ENCODE peak calls at places on chromosomes 13 and 19, in four cellular contexts. T is fibroblast of lung, P is PC-3, B is GM23338. K is an unnamed sample.
A peak's percentile ranks its signal among the peaks of the same experiment; 100 is the strongest.

GRCh38 chr13:19681517-19681916 is 48.1 kb downstream of the MPHOSPH8 start:
- DNase-seq in T (no peak), P (no peak), B (peak; percentile 87), K (no peak)

GRCh38 chr13:45167611-45168554 is 33.0 kb downstream of the KCTD4 start:
- DNase-seq in T (peak; percentile 33), P (peak; percentile 95), B (no peak), K (peak; percentile 38)

GRCh38 chr19:5313307-5313706 is 27.3 kb downstream of the PTPRS start:
- DNase-seq in T (no peak), P (no peak), B (no peak), K (no peak)

GRCh38 chr19:5968431-5969373 is 9.2 kb downstream of the RANBP3 start:
- DNase-seq in T (peak; percentile 36), P (no peak), B (peak; percentile 72), K (no peak)

GRCh38 chr13:114099918-114100445 is 32.4 kb downstream of the RASA3 start:
- DNase-seq in T (peak; percentile 59), P (peak; percentile 66), B (peak; percentile 53), K (no peak)

GRCh38 chr19:19554074-19555023 is 16.3 kb downstream of the CILP2 start:
- DNase-seq in T (peak; percentile 36), P (peak; percentile 55), B (peak; percentile 84), K (peak; percentile 53)

GRCh38 chr13:23202383-23202782 is 21.6 kb downstream of the SGCG start:
- DNase-seq in T (peak; percentile 7), P (no peak), B (no peak), K (no peak)

GRCh38 chr19:18029617-18030338 is 21.8 kb downstream of the ARRDC2 start:
- DNase-seq in T (no peak), P (peak; percentile 91), B (no peak), K (peak; percentile 68)

GRCh38 chr13:80244574-80244973 is 96.4 kb downstream of the SPRY2 start:
- DNase-seq in T (no peak), P (no peak), B (no peak), K (no peak)

GRCh38 chr13:110464547-110465343 is 96.8 kb downstream of the RAB20 start:
- DNase-seq in T (no peak), P (no peak), B (no peak), K (no peak)

GRCh38 chr13:102729560-102730275 is 34.9 kb upstream of the METTL21C start:
- DNase-seq in T (peak; percentile 67), P (peak; percentile 74), B (peak; percentile 17), K (no peak)

GRCh38 chr19:9205506-9206113 is 13.8 kb downstream of the OR7D4 start:
- DNase-seq in T (peak; percentile 39), P (peak; percentile 89), B (peak; percentile 79), K (peak; percentile 79)

GRCh38 chr13:25806304-25806974 is 245.4 kb downstream of the SHISA2 start:
- DNase-seq in T (peak; percentile 73), P (peak; percentile 61), B (no peak), K (no peak)

GRCh38 chr19:6066661-6067646 is 43.3 kb downstream of the RFX2 start:
- DNase-seq in T (peak; percentile 92), P (peak; percentile 92), B (peak; percentile 98), K (peak; percentile 95)

GRCh38 chr19:14110650-14111049 is 6.9 kb downstream of the PRKACA start:
- DNase-seq in T (no peak), P (no peak), B (no peak), K (no peak)

GRCh38 chr19:14112809-14113385 is 4.7 kb downstream of the PRKACA start:
- DNase-seq in T (no peak), P (no peak), B (peak; percentile 57), K (no peak)

GRCh38 chr19:14113762-14114414 is 3.7 kb downstream of the PRKACA start:
- DNase-seq in T (no peak), P (peak; percentile 40), B (peak; percentile 57), K (peak; percentile 6)

GRCh38 chr19:14111486-14111885 is 6.1 kb downstream of the PRKACA start:
- DNase-seq in T (no peak), P (no peak), B (no peak), K (no peak)

GRCh38 chr19:14112051-14112808 is 5.3 kb downstream of the PRKACA start:
- DNase-seq in T (no peak), P (no peak), B (peak; percentile 34), K (no peak)
- TF ChIP-seq EZH2 in T (no peak), P (no peak), B (no peak), K (no peak)

DNA sequence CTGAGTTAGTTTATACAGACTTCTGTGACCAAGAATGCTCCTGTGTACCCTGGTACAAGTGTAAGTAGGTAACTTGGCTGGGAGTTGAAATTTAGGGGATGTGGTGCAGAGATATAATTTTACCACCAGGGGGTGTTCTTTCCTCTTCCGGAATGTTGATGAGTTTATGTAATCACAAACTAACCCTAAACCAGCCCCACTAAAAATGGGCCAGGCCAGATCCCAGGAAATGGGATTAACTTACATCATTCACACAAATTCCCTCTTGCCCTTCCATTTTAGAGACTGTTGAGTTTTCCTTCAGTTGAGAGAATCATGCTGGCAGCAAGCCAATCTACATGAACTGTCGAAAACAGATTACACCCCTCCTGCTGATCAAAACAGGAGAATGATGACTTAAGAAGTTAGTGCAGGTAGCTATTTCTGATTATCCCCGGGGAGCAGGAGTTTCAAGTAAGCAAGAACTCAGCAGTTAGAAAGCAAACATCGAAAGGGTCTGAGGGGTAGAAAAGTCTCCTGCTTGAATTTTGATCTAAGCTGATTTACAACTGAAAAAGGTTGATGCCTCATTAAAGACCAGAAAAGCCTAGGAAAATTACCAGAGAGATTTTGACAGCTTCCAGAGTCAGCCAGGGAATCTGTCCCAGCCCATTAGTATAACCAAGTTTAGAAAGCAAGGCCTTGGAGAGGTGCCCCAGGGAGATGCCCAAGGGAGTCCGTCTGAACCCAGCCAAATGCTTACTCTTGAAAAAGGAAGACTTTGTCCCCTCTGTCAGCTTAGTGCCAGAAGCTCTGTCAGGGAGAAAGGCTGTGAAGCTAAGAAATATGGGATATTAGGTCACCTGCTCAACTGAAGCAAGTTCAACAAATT is 32.3 kb upstream of the MED4 start:
- DNase-seq in T (peak; percentile 55), P (peak; percentile 66), B (peak; percentile 88), K (peak; percentile 76)
- TF ChIP-seq CTCF in T (peak; percentile 69), P (peak; percentile 68), B (peak; percentile 79), K (peak; percentile 69)

GRCh38 chr19:1751367-1752008 is 1.8 kb upstream of the ONECUT3 start:
- DNase-seq in T (no peak), P (no peak), B (peak; percentile 11), K (no peak)

GRCh38 chr19:1753730-1754442 is 580 bp downstream of the ONECUT3 start:
- DNase-seq in T (no peak), P (no peak), B (no peak), K (no peak)

GRCh38 chr19:1752757-1753728 is at the start of gene ONECUT3:
- DNase-seq in T (no peak), P (peak; percentile 53), B (no peak), K (peak; percentile 58)

GRCh38 chr19:1750343-1751021 is 2.8 kb upstream of the ONECUT3 start:
- DNase-seq in T (no peak), P (no peak), B (no peak), K (no peak)

DNA sequence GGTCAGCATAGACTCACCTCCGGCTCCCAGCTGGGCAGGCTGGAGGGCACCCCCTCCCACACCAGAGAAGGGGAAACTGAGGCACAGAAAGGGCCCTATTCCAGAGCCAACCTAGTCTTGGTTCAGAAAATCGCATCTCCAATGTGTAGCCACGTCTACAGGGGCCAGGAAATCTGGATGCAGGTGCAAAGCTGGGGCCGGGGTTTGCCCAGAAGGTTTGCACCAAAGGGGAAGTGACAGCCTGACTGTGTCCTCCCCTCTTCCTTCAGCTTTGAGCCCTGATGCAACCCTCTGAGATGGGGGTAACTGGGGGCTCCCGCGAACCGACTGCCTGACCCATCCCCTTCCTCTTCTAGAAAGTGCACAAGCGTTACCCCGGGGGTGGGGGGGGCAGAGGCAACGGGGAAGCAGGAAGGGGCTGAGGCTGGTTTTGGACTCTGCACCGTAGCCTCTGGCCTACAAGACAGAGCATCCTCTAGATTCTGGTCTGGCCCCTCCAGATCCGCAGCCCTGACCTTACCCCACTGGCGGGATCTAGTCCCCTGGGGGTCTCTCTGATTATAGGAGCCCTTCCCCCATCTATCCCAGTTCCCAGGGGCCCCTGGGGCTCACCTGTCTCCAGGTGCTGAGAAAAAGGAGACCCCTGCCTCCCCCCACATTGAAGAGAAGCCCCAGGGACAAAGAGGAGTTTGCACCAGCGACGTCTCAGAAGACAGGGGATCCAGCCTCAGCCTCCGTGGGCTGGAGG is 1.1 kb upstream of the ONECUT3 start:
- DNase-seq in T (no peak), P (no peak), B (peak; percentile 38), K (no peak)
- TF ChIP-seq EZH2 in T (peak; percentile 72), P (no peak), B (peak; percentile 87), K (no peak)

DNA sequence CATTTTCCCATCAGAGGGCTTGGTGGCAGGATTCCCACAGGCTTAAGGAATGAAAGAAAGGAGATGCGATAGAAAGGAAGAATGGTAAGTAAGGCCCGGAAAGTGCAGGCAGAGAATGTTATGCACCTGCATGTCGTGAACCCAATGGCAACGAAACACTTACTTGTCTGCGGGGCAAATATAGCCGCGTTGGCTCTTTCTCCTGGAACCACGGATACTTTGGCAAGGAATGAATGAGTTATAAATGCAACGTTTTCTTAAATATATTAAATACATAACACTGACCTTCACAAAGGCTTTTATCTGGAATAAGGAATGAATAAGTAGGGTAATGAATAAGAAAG is 192.1 kb downstream of the KATNAL1 start:
- DNase-seq in T (no peak), P (no peak), B (no peak), K (no peak)
- TF ChIP-seq CTCF in T (no peak), P (no peak), B (no peak), K (no peak)

GRCh38 chr19:16360738-16361137 is 36.1 kb downstream of the KLF2 start:
- DNase-seq in T (no peak), P (no peak), B (no peak), K (no peak)

GRCh38 chr19:16363133-16363851 is 38.7 kb downstream of the KLF2 start:
- DNase-seq in T (no peak), P (no peak), B (no peak), K (peak; percentile 64)

GRCh38 chr19:16359964-16360363 is 35.3 kb downstream of the KLF2 start:
- DNase-seq in T (no peak), P (no peak), B (no peak), K (no peak)

GRCh38 chr19:16361926-16362325 is 37.3 kb downstream of the KLF2 start:
- DNase-seq in T (no peak), P (no peak), B (no peak), K (no peak)

GRCh38 chr19:16361254-16361653 is 36.6 kb downstream of the KLF2 start:
- DNase-seq in T (no peak), P (no peak), B (no peak), K (no peak)
- TF ChIP-seq EZH2 in T (no peak), P (no peak), B (no peak), K (no peak)

DNA sequence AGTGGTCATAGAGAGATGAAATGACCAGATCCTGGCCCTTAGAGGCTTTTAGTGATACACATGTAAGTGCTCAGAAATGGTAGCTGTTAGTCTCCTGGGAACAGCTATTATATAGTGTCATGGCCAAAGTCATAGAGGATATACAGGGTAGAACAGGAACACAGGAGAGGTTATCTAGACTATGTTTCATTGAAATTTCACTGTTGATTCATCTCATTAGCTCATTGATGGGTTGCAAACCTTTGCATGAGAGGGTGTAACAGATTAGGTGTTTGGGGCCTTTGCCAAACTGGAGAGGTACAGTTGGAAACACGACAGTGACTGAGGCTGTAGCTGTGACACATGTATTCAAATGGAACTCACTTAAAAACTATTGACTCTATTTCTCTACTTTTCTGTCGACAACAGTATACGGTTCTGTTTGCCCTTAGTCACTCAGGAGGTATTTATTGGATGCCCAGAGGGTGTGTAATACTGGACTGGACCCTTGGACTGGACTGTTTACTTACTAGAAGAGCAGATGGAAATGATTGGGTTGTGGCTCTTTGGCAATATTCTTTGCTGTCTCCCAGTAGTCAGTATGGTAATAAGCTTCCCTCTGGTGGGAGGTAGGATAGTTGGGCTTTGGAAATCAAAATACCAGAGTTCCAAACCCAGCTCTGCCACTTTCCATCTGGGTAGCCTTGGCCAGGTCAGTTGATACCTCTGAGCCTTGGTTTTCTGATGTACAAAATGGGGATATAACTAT is 29.8 kb downstream of the ARHGAP35 start:
- DNase-seq in T (peak; percentile 86), P (peak; percentile 92), B (no peak), K (peak; percentile 82)
- TF ChIP-seq CTCF in T (no peak), P (no peak), B (no peak), K (peak; percentile 4)

K was measured in hepatocyte.